ENCODE peak calls at places on chromosomes 5 and 9, in seven cellular contexts. One of them, this sample, is unnamed.

GRCh38 chr9:125839322-125839721 is 92.1 kb downstream of the PBX3 start:
- DNase-seq in CD4-positive, alpha-beta T cell: no peak
- DNase-seq in GM23338: no peak
- DNase-seq in AG10803: no peak
- DNase-seq in heart right ventricle: no peak
- DNase-seq in breast epithelium: no peak
- DNase-seq in body of pancreas: no peak
- DNase-seq in this sample: no peak

GRCh38 chr5:1101991-1102713 is 9.7 kb downstream of the SLC12A7 start:
- DNase-seq in CD4-positive, alpha-beta T cell: no peak
- DNase-seq in GM23338: no peak
- DNase-seq in AG10803: no peak
- DNase-seq in heart right ventricle: no peak
- DNase-seq in breast epithelium: no peak
- DNase-seq in body of pancreas: no peak
- DNase-seq in this sample: no peak

GRCh38 chr5:2669259-2669658 is 82.2 kb downstream of the IRX2 start:
- DNase-seq in CD4-positive, alpha-beta T cell: no peak
- DNase-seq in GM23338: no peak
- DNase-seq in AG10803: no peak
- DNase-seq in heart right ventricle: no peak
- DNase-seq in breast epithelium: no peak
- DNase-seq in body of pancreas: no peak
- DNase-seq in this sample: no peak

GRCh38 chr5:80255752-80256479 is at the start of gene SERINC5:
- DNase-seq in CD4-positive, alpha-beta T cell: peak
- DNase-seq in GM23338: peak
- DNase-seq in AG10803: peak
- DNase-seq in heart right ventricle: peak
- DNase-seq in breast epithelium: peak
- DNase-seq in body of pancreas: peak
- DNase-seq in this sample: peak

GRCh38 chr9:83940590-83941303 is 19.5 kb upstream of the KIF27 start:
- DNase-seq in CD4-positive, alpha-beta T cell: no peak
- DNase-seq in GM23338: no peak
- DNase-seq in AG10803: no peak
- DNase-seq in heart right ventricle: no peak
- DNase-seq in breast epithelium: no peak
- DNase-seq in body of pancreas: no peak
- DNase-seq in this sample: no peak

GRCh38 chr9:35538361-35539234 is 48.7 kb downstream of the RUSC2 start:
- DNase-seq in CD4-positive, alpha-beta T cell: no peak
- DNase-seq in GM23338: peak
- DNase-seq in AG10803: peak
- DNase-seq in heart right ventricle: peak
- DNase-seq in breast epithelium: no peak
- DNase-seq in body of pancreas: no peak
- DNase-seq in this sample: peak

GRCh38 chr9:21778300-21778699 is 24.1 kb upstream of the MTAP start:
- DNase-seq in CD4-positive, alpha-beta T cell: no peak
- DNase-seq in GM23338: no peak
- DNase-seq in AG10803: peak
- DNase-seq in heart right ventricle: no peak
- DNase-seq in breast epithelium: no peak
- DNase-seq in body of pancreas: no peak
- DNase-seq in this sample: no peak

GRCh38 chr9:20526500-20527319 is 95.6 kb downstream of the MLLT3 start:
- DNase-seq in CD4-positive, alpha-beta T cell: no peak
- DNase-seq in GM23338: peak
- DNase-seq in AG10803: peak
- DNase-seq in heart right ventricle: no peak
- DNase-seq in breast epithelium: no peak
- DNase-seq in body of pancreas: no peak
- DNase-seq in this sample: no peak

GRCh38 chr5:137039939-137040515 is 459.1 kb downstream of the SPOCK1 start:
- DNase-seq in CD4-positive, alpha-beta T cell: no peak
- DNase-seq in GM23338: no peak
- DNase-seq in AG10803: no peak
- DNase-seq in heart right ventricle: no peak
- DNase-seq in breast epithelium: no peak
- DNase-seq in body of pancreas: no peak
- DNase-seq in this sample: no peak

GRCh38 chr9:109329274-109330258 is 8.7 kb upstream of the EPB41L4B start:
- DNase-seq in CD4-positive, alpha-beta T cell: no peak
- DNase-seq in GM23338: peak
- DNase-seq in AG10803: peak
- DNase-seq in heart right ventricle: peak
- DNase-seq in breast epithelium: peak
- DNase-seq in body of pancreas: peak
- DNase-seq in this sample: no peak

GRCh38 chr9:99038396-99038795 is 66.5 kb upstream of the TGFBR1 start:
- DNase-seq in CD4-positive, alpha-beta T cell: no peak
- DNase-seq in GM23338: no peak
- DNase-seq in AG10803: peak
- DNase-seq in heart right ventricle: no peak
- DNase-seq in breast epithelium: no peak
- DNase-seq in body of pancreas: no peak
- DNase-seq in this sample: no peak

GRCh38 chr5:37831821-37832524 is 7.9 kb downstream of the GDNF start:
- DNase-seq in CD4-positive, alpha-beta T cell: no peak
- DNase-seq in GM23338: no peak
- DNase-seq in AG10803: peak
- DNase-seq in heart right ventricle: no peak
- DNase-seq in breast epithelium: no peak
- DNase-seq in body of pancreas: no peak
- DNase-seq in this sample: no peak

GRCh38 chr9:77092536-77092935 is 73.1 kb downstream of the FOXB2 start:
- DNase-seq in CD4-positive, alpha-beta T cell: no peak
- DNase-seq in GM23338: peak
- DNase-seq in AG10803: peak
- DNase-seq in heart right ventricle: no peak
- DNase-seq in breast epithelium: no peak
- DNase-seq in body of pancreas: no peak
- DNase-seq in this sample: no peak

GRCh38 chr9:131943397-131943796 is 136.3 kb downstream of the MED27 start:
- DNase-seq in CD4-positive, alpha-beta T cell: no peak
- DNase-seq in GM23338: peak
- DNase-seq in AG10803: no peak
- DNase-seq in heart right ventricle: no peak
- DNase-seq in breast epithelium: no peak
- DNase-seq in body of pancreas: no peak
- DNase-seq in this sample: no peak

GRCh38 chr5:6090079-6090654 is 288.2 kb downstream of the MED10 start:
- DNase-seq in CD4-positive, alpha-beta T cell: no peak
- DNase-seq in GM23338: no peak
- DNase-seq in AG10803: no peak
- DNase-seq in heart right ventricle: no peak
- DNase-seq in breast epithelium: no peak
- DNase-seq in body of pancreas: no peak
- DNase-seq in this sample: no peak

GRCh38 chr9:107426126-107426525 is 63.4 kb downstream of the KLF4 start:
- DNase-seq in CD4-positive, alpha-beta T cell: no peak
- DNase-seq in GM23338: no peak
- DNase-seq in AG10803: no peak
- DNase-seq in heart right ventricle: no peak
- DNase-seq in breast epithelium: no peak
- DNase-seq in body of pancreas: no peak
- DNase-seq in this sample: no peak

GRCh38 chr5:64939772-64940510 is 171.2 kb downstream of the CWC27 start:
- DNase-seq in CD4-positive, alpha-beta T cell: no peak
- DNase-seq in GM23338: peak
- DNase-seq in AG10803: peak
- DNase-seq in heart right ventricle: peak
- DNase-seq in breast epithelium: no peak
- DNase-seq in body of pancreas: no peak
- DNase-seq in this sample: no peak

GRCh38 chr9:63816742-63817621 is 1468.0 kb downstream of the FOXD4L5 start:
- DNase-seq in CD4-positive, alpha-beta T cell: peak
- DNase-seq in GM23338: peak
- DNase-seq in AG10803: peak
- DNase-seq in heart right ventricle: peak
- DNase-seq in breast epithelium: peak
- DNase-seq in body of pancreas: peak
- DNase-seq in this sample: peak

GRCh38 chr5:135239461-135240282 is 159.4 kb downstream of the MACROH2A1 start:
- DNase-seq in CD4-positive, alpha-beta T cell: no peak
- DNase-seq in GM23338: no peak
- DNase-seq in AG10803: peak
- DNase-seq in heart right ventricle: no peak
- DNase-seq in breast epithelium: peak
- DNase-seq in body of pancreas: no peak
- DNase-seq in this sample: no peak

GRCh38 chr9:137034709-137035506 is 3.0 kb upstream of the FUT7 start:
- DNase-seq in CD4-positive, alpha-beta T cell: peak
- DNase-seq in GM23338: peak
- DNase-seq in AG10803: peak
- DNase-seq in heart right ventricle: peak
- DNase-seq in breast epithelium: peak
- DNase-seq in body of pancreas: peak
- DNase-seq in this sample: peak

GRCh38 chr9:137037035-137037434 is 5.1 kb upstream of the FUT7 start:
- DNase-seq in CD4-positive, alpha-beta T cell: no peak
- DNase-seq in GM23338: no peak
- DNase-seq in AG10803: no peak
- DNase-seq in heart right ventricle: no peak
- DNase-seq in breast epithelium: no peak
- DNase-seq in body of pancreas: no peak
- DNase-seq in this sample: no peak

GRCh38 chr9:137035937-137036336 is 4.0 kb upstream of the FUT7 start:
- DNase-seq in CD4-positive, alpha-beta T cell: no peak
- DNase-seq in GM23338: no peak
- DNase-seq in AG10803: no peak
- DNase-seq in heart right ventricle: no peak
- DNase-seq in breast epithelium: no peak
- DNase-seq in body of pancreas: no peak
- DNase-seq in this sample: no peak

GRCh38 chr9:137034039-137034708 is 2.3 kb upstream of the FUT7 start:
- DNase-seq in CD4-positive, alpha-beta T cell: no peak
- DNase-seq in GM23338: no peak
- DNase-seq in AG10803: no peak
- DNase-seq in heart right ventricle: no peak
- DNase-seq in breast epithelium: no peak
- DNase-seq in body of pancreas: no peak
- DNase-seq in this sample: no peak

DNA sequence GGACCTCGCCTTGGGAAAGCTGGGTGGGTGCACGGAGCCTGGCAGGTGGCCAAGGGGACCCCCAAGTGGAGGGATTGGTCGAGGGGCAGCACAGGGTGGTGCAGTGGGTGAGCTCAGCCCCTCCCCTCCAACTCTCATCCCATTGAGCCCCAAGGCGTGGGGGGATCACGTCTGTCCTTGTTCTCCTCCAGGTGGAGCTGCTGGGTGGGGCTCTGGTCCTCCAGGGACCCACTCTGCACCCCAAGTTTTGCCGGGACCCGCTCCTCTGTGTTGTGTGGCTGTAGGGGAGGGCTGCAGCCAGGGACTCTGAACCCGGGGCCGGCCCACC is 3.6 kb upstream of the FUT7 start:
- DNase-seq in CD4-positive, alpha-beta T cell: no peak
- DNase-seq in GM23338: peak
- DNase-seq in AG10803: no peak
- DNase-seq in heart right ventricle: no peak
- DNase-seq in breast epithelium: no peak
- DNase-seq in body of pancreas: no peak
- DNase-seq in this sample: no peak
- TF ChIP-seq CTCF in CD4-positive, alpha-beta T cell: peak
- TF ChIP-seq CTCF in GM23338: peak
- TF ChIP-seq CTCF in AG10803: no peak
- TF ChIP-seq CTCF in heart right ventricle: peak
- TF ChIP-seq CTCF in breast epithelium: no peak
- TF ChIP-seq CTCF in body of pancreas: no peak
- TF ChIP-seq CTCF in this sample: peak

GRCh38 chr5:73135429-73136276 is 15.3 kb downstream of the TMEM171 start:
- DNase-seq in CD4-positive, alpha-beta T cell: no peak
- DNase-seq in GM23338: peak
- DNase-seq in AG10803: peak
- DNase-seq in heart right ventricle: no peak
- DNase-seq in breast epithelium: no peak
- DNase-seq in body of pancreas: no peak
- DNase-seq in this sample: no peak
- TF ChIP-seq CTCF in CD4-positive, alpha-beta T cell: peak
- TF ChIP-seq CTCF in GM23338: peak
- TF ChIP-seq CTCF in AG10803: peak
- TF ChIP-seq CTCF in heart right ventricle: no peak
- TF ChIP-seq CTCF in breast epithelium: no peak
- TF ChIP-seq CTCF in body of pancreas: peak
- TF ChIP-seq CTCF in this sample: no peak

GRCh38 chr9:133128152-133128551 is 7.1 kb upstream of the RALGDS start:
- DNase-seq in CD4-positive, alpha-beta T cell: no peak
- DNase-seq in GM23338: no peak
- DNase-seq in AG10803: no peak
- DNase-seq in heart right ventricle: no peak
- DNase-seq in breast epithelium: no peak
- DNase-seq in body of pancreas: no peak
- DNase-seq in this sample: no peak

GRCh38 chr9:133126697-133127339 is 5.8 kb upstream of the RALGDS start:
- DNase-seq in CD4-positive, alpha-beta T cell: no peak
- DNase-seq in GM23338: no peak
- DNase-seq in AG10803: no peak
- DNase-seq in heart right ventricle: no peak
- DNase-seq in breast epithelium: no peak
- DNase-seq in body of pancreas: no peak
- DNase-seq in this sample: no peak

GRCh38 chr9:133125706-133126696 is 5.0 kb upstream of the RALGDS start:
- DNase-seq in CD4-positive, alpha-beta T cell: no peak
- DNase-seq in GM23338: no peak
- DNase-seq in AG10803: peak
- DNase-seq in heart right ventricle: peak
- DNase-seq in breast epithelium: no peak
- DNase-seq in body of pancreas: peak
- DNase-seq in this sample: no peak

GRCh38 chr9:133129001-133129799 is 8.2 kb upstream of the RALGDS start:
- DNase-seq in CD4-positive, alpha-beta T cell: no peak
- DNase-seq in GM23338: no peak
- DNase-seq in AG10803: no peak
- DNase-seq in heart right ventricle: no peak
- DNase-seq in breast epithelium: no peak
- DNase-seq in body of pancreas: no peak
- DNase-seq in this sample: no peak

GRCh38 chr9:133127340-133127981 is 6.4 kb upstream of the RALGDS start:
- DNase-seq in CD4-positive, alpha-beta T cell: peak
- DNase-seq in GM23338: no peak
- DNase-seq in AG10803: no peak
- DNase-seq in heart right ventricle: no peak
- DNase-seq in breast epithelium: peak
- DNase-seq in body of pancreas: peak
- DNase-seq in this sample: no peak
- TF ChIP-seq CTCF in CD4-positive, alpha-beta T cell: no peak
- TF ChIP-seq CTCF in GM23338: no peak
- TF ChIP-seq CTCF in AG10803: no peak
- TF ChIP-seq CTCF in heart right ventricle: no peak
- TF ChIP-seq CTCF in breast epithelium: peak
- TF ChIP-seq CTCF in body of pancreas: no peak
- TF ChIP-seq CTCF in this sample: no peak

DNA sequence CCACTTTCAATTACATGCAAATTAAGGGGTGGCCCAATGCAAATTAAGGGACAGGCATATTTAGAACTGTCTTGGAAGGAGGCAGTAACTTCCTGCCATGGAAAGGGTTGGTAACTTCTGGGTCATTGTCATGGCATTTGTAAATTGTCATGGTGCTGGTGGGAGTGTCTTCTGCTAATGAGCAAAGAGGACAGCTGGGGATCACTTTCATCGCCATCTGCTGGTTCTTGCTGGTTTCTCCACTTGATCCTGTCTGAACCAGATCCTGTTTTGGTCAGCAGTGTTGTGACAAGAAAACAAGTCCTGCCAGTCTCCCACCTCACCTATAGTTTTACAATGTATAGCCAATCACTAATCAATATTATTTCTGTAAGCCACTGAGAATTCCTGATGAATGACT is 23.4 kb upstream of the UGT3A2 start:
- DNase-seq in CD4-positive, alpha-beta T cell: no peak
- DNase-seq in GM23338: peak
- DNase-seq in AG10803: peak
- DNase-seq in heart right ventricle: no peak
- DNase-seq in breast epithelium: no peak
- DNase-seq in body of pancreas: no peak
- DNase-seq in this sample: peak
- TF ChIP-seq CTCF in CD4-positive, alpha-beta T cell: no peak
- TF ChIP-seq CTCF in GM23338: peak
- TF ChIP-seq CTCF in AG10803: peak
- TF ChIP-seq CTCF in heart right ventricle: no peak
- TF ChIP-seq CTCF in breast epithelium: no peak
- TF ChIP-seq CTCF in body of pancreas: peak
- TF ChIP-seq CTCF in this sample: peak

This sample was measured in endothelial cell.